ENCODE peak calls at places on chromosomes 16 and 17, in four cellular contexts. One of them, this sample, is unnamed.

GRCh38 chr16:85014311-85014710 is 3.0 kb upstream of the ZDHHC7 start:
- DNase-seq in GM12878: no peak
- DNase-seq in K562: no peak
- DNase-seq in WTC11: no peak
- DNase-seq in this sample: peak; percentile 48

GRCh38 chr17:13160790-13161189 is 143.0 kb upstream of the ELAC2 start:
- DNase-seq in GM12878: no peak
- DNase-seq in K562: no peak
- DNase-seq in WTC11: no peak
- DNase-seq in this sample: no peak

GRCh38 chr17:80443916-80444708 is 29.1 kb downstream of the ENDOV start:
- DNase-seq in GM12878: no peak
- DNase-seq in K562: no peak
- DNase-seq in WTC11: peak; percentile 53
- DNase-seq in this sample: no peak

GRCh38 chr17:7215652-7216139 is 3.9 kb downstream of the DLG4 start:
- DNase-seq in GM12878: no peak
- DNase-seq in K562: no peak
- DNase-seq in WTC11: no peak
- DNase-seq in this sample: no peak

GRCh38 chr17:2580156-2580555 is 13.3 kb upstream of the PAFAH1B1 start:
- DNase-seq in GM12878: no peak
- DNase-seq in K562: no peak
- DNase-seq in WTC11: no peak
- DNase-seq in this sample: no peak

GRCh38 chr17:72376486-72377345 is 255.9 kb downstream of the SOX9 start:
- DNase-seq in GM12878: no peak
- DNase-seq in K562: no peak
- DNase-seq in WTC11: no peak
- DNase-seq in this sample: no peak

GRCh38 chr16:28596115-28596630 is 677 bp downstream of the SULT1A2 start:
- DNase-seq in GM12878: no peak
- DNase-seq in K562: peak; percentile 25
- DNase-seq in WTC11: no peak
- DNase-seq in this sample: peak; percentile 72

GRCh38 chr16:19923396-19923795 is 38.7 kb upstream of the GPRC5B start:
- DNase-seq in GM12878: no peak
- DNase-seq in K562: no peak
- DNase-seq in WTC11: no peak
- DNase-seq in this sample: no peak

GRCh38 chr16:12704492-12705111 is 99.1 kb downstream of the CPPED1 start:
- DNase-seq in GM12878: no peak
- DNase-seq in K562: no peak
- DNase-seq in WTC11: no peak
- DNase-seq in this sample: no peak

GRCh38 chr16:80739523-80739922 is 64.9 kb downstream of the CDYL2 start:
- DNase-seq in GM12878: no peak
- DNase-seq in K562: no peak
- DNase-seq in WTC11: no peak
- DNase-seq in this sample: no peak

GRCh38 chr17:73261952-73262675 is 434 bp upstream of the CPSF4L start:
- DNase-seq in GM12878: no peak
- DNase-seq in K562: no peak
- DNase-seq in WTC11: no peak
- DNase-seq in this sample: peak; percentile 93

GRCh38 chr17:57524790-57525543 is 220.1 kb downstream of the CCDC182 start:
- DNase-seq in GM12878: no peak
- DNase-seq in K562: no peak
- DNase-seq in WTC11: no peak
- DNase-seq in this sample: peak; percentile 35

GRCh38 chr17:57861737-57862409 is 12.0 kb upstream of the MRPS23 start:
- DNase-seq in GM12878: no peak
- DNase-seq in K562: no peak
- DNase-seq in WTC11: peak; percentile 58
- DNase-seq in this sample: peak; percentile 54

GRCh38 chr17:14471052-14471451 is 170.2 kb downstream of the HS3ST3B1 start:
- DNase-seq in GM12878: no peak
- DNase-seq in K562: no peak
- DNase-seq in WTC11: no peak
- DNase-seq in this sample: peak; percentile 89

GRCh38 chr16:53014287-53014686 is 38.4 kb downstream of the CHD9NB start:
- DNase-seq in GM12878: no peak
- DNase-seq in K562: no peak
- DNase-seq in WTC11: no peak
- DNase-seq in this sample: no peak

GRCh38 chr17:57408064-57408811 is 151.9 kb downstream of the MSI2 start:
- DNase-seq in GM12878: peak; percentile 46
- DNase-seq in K562: no peak
- DNase-seq in WTC11: peak; percentile 38
- DNase-seq in this sample: peak; percentile 86

GRCh38 chr17:16215002-16215272 is 397 bp downstream of the NCOR1 start:
- DNase-seq in GM12878: no peak
- DNase-seq in K562: peak; percentile 43
- DNase-seq in WTC11: peak; percentile 67
- DNase-seq in this sample: peak; percentile 31

GRCh38 chr16:57186630-57187507 is 740 bp downstream of the RSPRY1 start:
- DNase-seq in GM12878: no peak
- DNase-seq in K562: peak; percentile 64
- DNase-seq in WTC11: no peak
- DNase-seq in this sample: peak; percentile 54

GRCh38 chr16:27240948-27241531 is 27.5 kb downstream of the NSMCE1 start:
- DNase-seq in GM12878: no peak
- DNase-seq in K562: no peak
- DNase-seq in WTC11: no peak
- DNase-seq in this sample: no peak

GRCh38 chr17:6365187-6365943 is 69.6 kb downstream of the AIPL1 start:
- DNase-seq in GM12878: no peak
- DNase-seq in K562: no peak
- DNase-seq in WTC11: no peak
- DNase-seq in this sample: no peak

GRCh38 chr16:87369117-87369775 is 14.3 kb downstream of the FBXO31 start:
- DNase-seq in GM12878: no peak
- DNase-seq in K562: no peak
- DNase-seq in WTC11: no peak
- DNase-seq in this sample: no peak

GRCh38 chr17:17740627-17741237 is 59.5 kb downstream of the RAI1 start:
- DNase-seq in GM12878: no peak
- DNase-seq in K562: no peak
- DNase-seq in WTC11: peak; percentile 43
- DNase-seq in this sample: no peak

GRCh38 chr16:25024900-25025299 is 9.7 kb upstream of the ARHGAP17 start:
- DNase-seq in GM12878: no peak
- DNase-seq in K562: no peak
- DNase-seq in WTC11: no peak
- DNase-seq in this sample: no peak

GRCh38 chr16:57531635-57532220 is 4.6 kb downstream of the CCDC102A start:
- DNase-seq in GM12878: no peak
- DNase-seq in K562: no peak
- DNase-seq in WTC11: peak; percentile 7
- DNase-seq in this sample: no peak

GRCh38 chr16:81905277-81905676 is 106.0 kb downstream of the SDR42E1 start:
- DNase-seq in GM12878: no peak
- DNase-seq in K562: no peak
- DNase-seq in WTC11: peak; percentile 31
- DNase-seq in this sample: no peak

GRCh38 chr17:17675925-17676534 is 5.2 kb upstream of the RAI1 start:
- DNase-seq in GM12878: no peak
- DNase-seq in K562: no peak
- DNase-seq in WTC11: peak; percentile 37
- DNase-seq in this sample: no peak

GRCh38 chr17:77308768-77309726 is 168.3 kb downstream of the SEC14L1 start:
- DNase-seq in GM12878: no peak
- DNase-seq in K562: peak; percentile 22
- DNase-seq in WTC11: no peak
- DNase-seq in this sample: no peak
- TF ChIP-seq ETV6 in GM12878: no peak
- TF ChIP-seq ETV6 in K562: no peak
- TF ChIP-seq ETV6 in WTC11: no peak
- TF ChIP-seq ETV6 in this sample: no peak

GRCh38 chr17:38885728-38886642 is 16.1 kb downstream of the LASP1 start:
- DNase-seq in GM12878: no peak
- DNase-seq in K562: no peak
- DNase-seq in WTC11: no peak
- DNase-seq in this sample: no peak

GRCh38 chr17:38885044-38885727 is 15.3 kb downstream of the LASP1 start:
- DNase-seq in GM12878: no peak
- DNase-seq in K562: no peak
- DNase-seq in WTC11: no peak
- DNase-seq in this sample: peak; percentile 52

GRCh38 chr17:38879878-38880727 is 10.2 kb downstream of the LASP1 start:
- DNase-seq in GM12878: no peak
- DNase-seq in K562: no peak
- DNase-seq in WTC11: peak; percentile 79
- DNase-seq in this sample: no peak

GRCh38 chr17:38883592-38884526 is 14.0 kb downstream of the LASP1 start:
- DNase-seq in GM12878: no peak
- DNase-seq in K562: no peak
- DNase-seq in WTC11: no peak
- DNase-seq in this sample: no peak

GRCh38 chr17:38881600-38882191 is 11.8 kb downstream of the LASP1 start:
- DNase-seq in GM12878: no peak
- DNase-seq in K562: peak; percentile 86
- DNase-seq in WTC11: no peak
- DNase-seq in this sample: no peak
- TF ChIP-seq ETV6 in GM12878: no peak
- TF ChIP-seq ETV6 in K562: no peak
- TF ChIP-seq ETV6 in WTC11: no peak
- TF ChIP-seq ETV6 in this sample: no peak

GRCh38 chr17:59292174-59292523 is 39.3 kb upstream of the YPEL2 start:
- DNase-seq in GM12878: no peak
- DNase-seq in K562: no peak
- DNase-seq in WTC11: no peak
- DNase-seq in this sample: no peak

GRCh38 chr17:59298512-59298911 is 32.9 kb upstream of the YPEL2 start:
- DNase-seq in GM12878: no peak
- DNase-seq in K562: no peak
- DNase-seq in WTC11: no peak
- DNase-seq in this sample: no peak

GRCh38 chr17:59300941-59301340 is 30.5 kb upstream of the YPEL2 start:
- DNase-seq in GM12878: no peak
- DNase-seq in K562: no peak
- DNase-seq in WTC11: no peak
- DNase-seq in this sample: no peak

GRCh38 chr17:59299400-59300092 is 31.9 kb upstream of the YPEL2 start:
- DNase-seq in GM12878: no peak
- DNase-seq in K562: no peak
- DNase-seq in WTC11: no peak
- DNase-seq in this sample: no peak

DNA sequence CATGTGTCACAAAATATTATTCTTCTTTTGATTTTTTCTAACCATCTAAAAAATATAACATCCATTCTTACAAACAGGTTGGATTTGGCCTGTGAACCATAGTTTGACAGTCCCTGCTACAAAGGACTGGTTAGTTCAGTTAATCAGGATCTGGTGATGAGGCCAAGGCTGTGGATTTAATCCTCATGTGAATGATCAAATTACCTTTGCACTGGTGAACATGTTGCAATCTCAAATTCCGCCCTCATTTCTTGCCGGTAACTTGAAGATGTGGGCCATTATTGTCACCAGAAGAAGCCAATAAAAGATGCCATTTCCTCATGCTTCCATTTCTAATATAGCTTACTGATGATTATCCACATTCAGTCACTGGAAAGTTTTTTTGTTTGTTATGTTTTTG is 35.3 kb upstream of the YPEL2 start:
- DNase-seq in GM12878: no peak
- DNase-seq in K562: no peak
- DNase-seq in WTC11: no peak
- DNase-seq in this sample: no peak
- TF ChIP-seq ETV6 in GM12878: no peak
- TF ChIP-seq ETV6 in K562: no peak
- TF ChIP-seq ETV6 in WTC11: no peak
- TF ChIP-seq ETV6 in this sample: no peak

DNA sequence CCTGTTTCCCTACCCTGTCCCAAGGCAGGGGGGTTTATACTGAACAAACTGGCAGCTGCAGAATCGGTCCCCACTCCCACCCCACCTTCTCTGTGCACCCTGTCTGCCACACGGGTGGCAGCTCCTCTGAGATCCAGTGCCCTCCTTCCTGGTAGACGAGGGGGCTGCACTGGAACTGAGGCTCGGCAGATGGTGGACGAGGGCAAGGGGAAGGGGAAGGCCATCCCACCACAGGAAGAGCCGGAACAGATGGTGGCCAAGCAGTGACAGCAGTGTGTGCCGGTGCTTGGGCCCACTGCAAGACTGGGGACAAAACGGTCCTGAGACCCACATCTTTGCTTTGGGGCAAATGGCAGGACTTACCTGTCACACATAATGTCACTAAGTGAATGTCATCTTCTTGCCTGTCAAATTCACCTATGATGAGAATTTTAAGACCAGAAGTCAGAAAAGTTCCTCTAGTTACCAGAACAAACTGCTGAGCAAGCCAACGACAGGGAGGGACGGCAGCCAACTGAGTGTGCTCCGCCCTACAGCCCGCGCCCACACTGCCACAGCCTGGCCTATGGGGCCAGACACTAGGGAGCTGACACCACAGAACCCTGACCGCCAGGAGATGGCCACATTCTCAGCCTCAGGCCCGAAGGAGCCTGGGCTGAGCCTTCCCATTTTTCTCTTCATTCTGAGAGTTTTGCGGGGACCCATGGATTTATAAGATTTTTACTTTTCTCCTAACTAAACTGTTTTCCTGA is 14.4 kb downstream of the NTAN1 start:
- DNase-seq in GM12878: no peak
- DNase-seq in K562: peak; percentile 81
- DNase-seq in WTC11: peak; percentile 32
- DNase-seq in this sample: no peak
- TF ChIP-seq ETV6 in GM12878: no peak
- TF ChIP-seq ETV6 in K562: no peak
- TF ChIP-seq ETV6 in WTC11: no peak
- TF ChIP-seq ETV6 in this sample: no peak

GRCh38 chr17:42183741-42184711 is 1.2 kb downstream of the HCRT start:
- DNase-seq in GM12878: peak; percentile 23
- DNase-seq in K562: peak; percentile 91
- DNase-seq in WTC11: peak; percentile 88
- DNase-seq in this sample: peak; percentile 70
- TF ChIP-seq ETV6 in GM12878: no peak
- TF ChIP-seq ETV6 in K562: no peak
- TF ChIP-seq ETV6 in WTC11: peak; percentile 90
- TF ChIP-seq ETV6 in this sample: no peak

GRCh38 chr17:3732171-3732570 is 8.5 kb downstream of the HASPIN start:
- DNase-seq in GM12878: peak; percentile 60
- DNase-seq in K562: peak; percentile 60
- DNase-seq in WTC11: no peak
- DNase-seq in this sample: peak; percentile 59
- TF ChIP-seq ETV6 in GM12878: no peak
- TF ChIP-seq ETV6 in K562: no peak
- TF ChIP-seq ETV6 in WTC11: no peak
- TF ChIP-seq ETV6 in this sample: no peak

This sample was measured in HepG2.